ENCODE peak calls at places on chromosomes 7 and 10, in ten cellular contexts. A is stimulated activated naive B cell treated with anti-CD40 and anti-IgM and Interleukin-4, amounts not matched to agents 10 μg/mL and 1 μg/mL and 100 μg/mL, for 72 hours; K is AG08396; T is small intestine; B is lower leg skin; X is activated T-cell treated with anti-CD3 and anti-CD28 coated beads, Interleukin-2, amount 50 U/mL, for 4 hours; N is CD8-positive, alpha-beta T cell; P is fibroblast of pulmonary artery; Z is activated effector memory CD4-positive, alpha-beta T cell treated with Interleukin-2 at 50 U/mL for 16 hours; H is activated T-helper 1 cell treated with anti-CD3 and anti-CD28 coated beads, Interleukin-12 subunit alpha, Interleukin-12 subunit beta, Interleukin-2, Interleukin-4 antibody, amounts not matched to agents 30 ng/mL and 10 ng/mL and 1 ng/mL, durations not matched to agents 14 hours and 24 hours and 36 hours. C is an unnamed sample.

GRCh38 chr10:112613620-112614019 is 166.6 kb downstream of the VTI1A start:
- DNase-seq in X (no peak), Z (no peak), P (no peak), K (no peak), N (no peak), H (no peak), A (no peak), T (no peak), B (no peak), C (no peak)

GRCh38 chr7:76300210-76300731 is 2.2 kb upstream of the HSPB1 start:
- DNase-seq in P (peak), K (no peak), T (peak), H (no peak), X (no peak), Z (no peak), A (no peak), N (no peak), B (no peak), C (peak)

GRCh38 chr10:24008164-24009066 is 200.5 kb upstream of the KIAA1217 start:
- DNase-seq in P (peak), H (no peak), Z (no peak), A (no peak), B (no peak), N (no peak), T (no peak), X (no peak), K (no peak), C (peak)

GRCh38 chr10:124409696-124410095 is 9.0 kb downstream of the OAT start:
- DNase-seq in N (no peak), H (no peak), X (no peak), K (no peak), B (no peak), P (no peak), T (no peak), A (no peak), Z (no peak), C (no peak)

GRCh38 chr7:146414872-146415271 is 298.3 kb downstream of the CNTNAP2 start:
- DNase-seq in A (no peak), H (no peak), B (no peak), T (no peak), Z (no peak), P (no peak), K (no peak), N (no peak), X (no peak), C (no peak)

GRCh38 chr10:75013522-75013921 is 97.9 kb upstream of the SAMD8 start:
- DNase-seq in N (no peak), P (no peak), K (no peak), Z (no peak), A (no peak), B (no peak), T (no peak), H (no peak), X (no peak), C (no peak)

GRCh38 chr10:18179901-18180300 is 39.7 kb downstream of the CACNB2 start:
- DNase-seq in T (no peak), K (peak), X (no peak), A (no peak), H (no peak), P (peak), B (no peak), Z (no peak), N (no peak), C (no peak)

GRCh38 chr10:76829724-76830123 is 807.9 kb downstream of the KCNMA1 start:
- DNase-seq in Z (no peak), K (no peak), N (no peak), T (no peak), B (no peak), X (no peak), A (no peak), P (no peak), H (no peak), C (no peak)

GRCh38 chr7:131568953-131569352 is 12.5 kb upstream of the PODXL start:
- DNase-seq in A (no peak), K (no peak), X (no peak), H (no peak), B (no peak), T (no peak), N (no peak), Z (no peak), P (no peak), C (no peak)

C was measured in mammary epithelial cell.